ENCODE peak calls at places on chromosomes 16 and 17, in five cellular contexts. P is mesenchymal stem cell, A is mesendoderm, F is trophoblast cell, T is neuronal stem cell. Z is an unnamed sample.

GRCh38 chr16:67563708-67564468 is 1.6 kb downstream of the CTCF start:
- DNase-seq in P (peak), T (no peak), A (peak), F (peak), Z (peak)

GRCh38 chr16:28975158-28975603 is 603 bp downstream of the SPNS1 start:
- DNase-seq in T (no peak), A (no peak), F (no peak), P (peak), Z (no peak)

GRCh38 chr16:83420206-83420760 is 387.5 kb upstream of the HSBP1 start:
- DNase-seq in P (peak), F (peak), A (peak), T (peak), Z (peak)

GRCh38 chr16:31093132-31093703 is 1.4 kb downstream of the VKORC1 start:
- DNase-seq in P (no peak), A (peak), F (peak), T (peak), Z (peak)

GRCh38 chr16:48252013-48252412 is 4.7 kb upstream of the ABCC11 start:
- DNase-seq in A (no peak), P (no peak), F (no peak), T (no peak), Z (no peak)

GRCh38 chr16:3542601-3543373 is 34.4 kb downstream of the NLRC3 start:
- DNase-seq in F (no peak), P (no peak), A (peak), T (no peak), Z (no peak)

GRCh38 chr16:57045694-57046381 is 46.5 kb upstream of the CPNE2 start:
- DNase-seq in T (peak), P (peak), F (peak), A (peak), Z (peak)

GRCh38 chr17:36940313-36941264 is 3.3 kb downstream of the LHX1 start:
- DNase-seq in P (no peak), T (no peak), F (no peak), A (no peak), Z (no peak)

DNA sequence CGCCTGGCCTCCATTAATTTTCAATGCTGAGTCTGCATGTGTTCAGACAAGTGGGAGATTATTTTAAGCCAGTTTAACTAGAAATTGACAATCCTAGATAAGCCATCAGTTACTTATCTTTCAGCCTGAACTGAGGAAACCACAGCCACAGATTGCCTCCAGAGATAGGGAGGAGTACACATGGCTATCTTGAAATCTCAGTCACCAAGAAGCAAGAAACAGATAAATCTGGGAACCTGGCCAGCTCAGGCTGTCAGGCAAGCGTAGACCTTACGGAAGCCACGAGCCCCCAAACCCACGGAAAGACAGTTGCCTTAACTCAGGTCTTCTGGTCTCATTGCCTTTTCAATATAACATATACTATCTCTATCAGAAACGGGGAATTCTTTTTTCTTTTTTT is 2.0 kb upstream of the GLG1 start:
- DNase-seq in F (peak), T (no peak), P (no peak), A (peak), Z (no peak)
- H3K4me3 ChIP-seq in F (no peak), T (no peak), P (no peak), A (no peak), Z (no peak)

DNA sequence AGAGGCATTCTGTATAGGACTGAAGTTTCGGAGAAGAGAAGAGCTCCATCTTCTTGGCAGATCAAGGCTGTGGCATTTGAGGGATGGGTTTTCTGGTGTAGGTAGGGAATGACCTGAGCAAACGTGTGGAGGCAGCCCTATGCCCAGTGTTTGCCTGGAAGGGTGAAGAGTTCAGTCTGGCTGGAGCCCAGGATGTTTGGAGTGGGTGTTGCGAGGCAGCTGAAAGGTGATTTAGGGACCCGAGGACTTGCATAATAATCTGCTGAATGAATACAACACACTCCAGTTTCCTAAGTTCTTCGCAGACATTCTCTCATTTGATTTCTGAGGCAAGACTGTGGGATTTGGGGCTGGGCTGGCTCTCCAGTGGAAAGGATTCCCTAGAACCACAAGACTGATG is 186.2 kb downstream of the CYLD start:
- DNase-seq in A (no peak), P (no peak), F (no peak), T (no peak), Z (no peak)
- H2BK120ac ChIP-seq in A (no peak), P (no peak), F (no peak), T (no peak), Z (no peak)

GRCh38 chr17:8949061-8949622 is 16.4 kb downstream of the PIK3R5 start:
- DNase-seq in F (no peak), P (no peak), T (no peak), A (no peak), Z (no peak)
- H3K4me3 ChIP-seq in F (no peak), P (no peak), T (no peak), A (no peak), Z (no peak)

GRCh38 chr17:76539631-76540271 is at the start of gene PRCD:
- DNase-seq in F (no peak), T (no peak), P (peak), A (peak), Z (no peak)

GRCh38 chr17:76542566-76542971 is 2.7 kb downstream of the PRCD start:
- DNase-seq in F (no peak), T (no peak), P (no peak), A (no peak), Z (no peak)

GRCh38 chr17:76538941-76539340 is 903 bp upstream of the PRCD start:
- DNase-seq in P (no peak), T (no peak), A (no peak), F (no peak), Z (no peak)

GRCh38 chr17:76541739-76542450 is 2.1 kb downstream of the PRCD start:
- DNase-seq in A (no peak), F (no peak), T (no peak), P (no peak), Z (no peak)

DNA sequence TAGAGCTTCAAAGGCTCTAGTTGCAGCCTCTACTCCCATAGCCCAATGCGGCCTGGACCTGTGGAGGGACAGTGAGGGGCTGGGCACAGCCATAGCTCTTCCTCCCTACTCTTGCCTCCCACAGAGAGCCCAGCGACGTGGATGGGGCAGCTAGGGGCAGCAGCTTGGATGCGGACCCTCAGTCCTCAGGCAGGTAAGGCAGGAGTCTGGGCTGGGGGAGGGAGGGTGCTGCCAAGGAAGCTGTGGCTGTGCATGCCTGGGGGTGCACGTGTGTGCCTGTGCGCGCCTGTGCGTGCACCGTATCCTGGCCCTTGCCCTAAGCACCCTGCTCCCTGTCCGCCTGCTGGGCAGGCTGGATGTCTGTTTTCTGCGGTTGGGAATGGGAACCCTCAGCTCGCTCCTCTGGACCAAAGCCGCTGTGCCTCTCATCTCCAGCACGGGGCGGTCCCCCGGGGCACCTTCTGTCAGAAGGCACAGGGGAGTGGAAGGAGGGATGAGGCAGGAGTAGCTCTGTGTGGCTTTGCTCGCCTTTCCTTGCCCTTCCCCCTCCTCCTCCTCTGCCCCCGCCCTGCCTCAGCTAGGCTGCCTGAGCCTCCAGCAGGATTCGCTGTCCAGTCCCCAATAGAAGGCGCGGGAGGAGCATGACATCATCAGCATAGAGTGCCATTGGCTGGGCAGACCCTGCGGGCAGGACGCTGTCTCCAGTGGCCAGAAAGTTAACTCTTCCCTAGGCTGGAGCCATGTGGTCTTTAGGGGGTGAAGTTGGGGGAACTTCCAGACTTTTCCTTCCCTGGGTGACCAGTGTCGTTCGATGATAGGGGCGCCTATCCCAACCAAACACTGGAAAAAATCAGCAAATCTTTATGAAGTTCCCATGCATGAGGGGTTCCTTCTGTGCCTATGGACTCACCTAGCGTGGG is 797 bp downstream of the PRCD start:
- DNase-seq in P (peak), T (peak), A (peak), F (peak), Z (peak)
- H2BK120ac ChIP-seq in P (no peak), T (peak), A (no peak), F (no peak), Z (peak)

DNA sequence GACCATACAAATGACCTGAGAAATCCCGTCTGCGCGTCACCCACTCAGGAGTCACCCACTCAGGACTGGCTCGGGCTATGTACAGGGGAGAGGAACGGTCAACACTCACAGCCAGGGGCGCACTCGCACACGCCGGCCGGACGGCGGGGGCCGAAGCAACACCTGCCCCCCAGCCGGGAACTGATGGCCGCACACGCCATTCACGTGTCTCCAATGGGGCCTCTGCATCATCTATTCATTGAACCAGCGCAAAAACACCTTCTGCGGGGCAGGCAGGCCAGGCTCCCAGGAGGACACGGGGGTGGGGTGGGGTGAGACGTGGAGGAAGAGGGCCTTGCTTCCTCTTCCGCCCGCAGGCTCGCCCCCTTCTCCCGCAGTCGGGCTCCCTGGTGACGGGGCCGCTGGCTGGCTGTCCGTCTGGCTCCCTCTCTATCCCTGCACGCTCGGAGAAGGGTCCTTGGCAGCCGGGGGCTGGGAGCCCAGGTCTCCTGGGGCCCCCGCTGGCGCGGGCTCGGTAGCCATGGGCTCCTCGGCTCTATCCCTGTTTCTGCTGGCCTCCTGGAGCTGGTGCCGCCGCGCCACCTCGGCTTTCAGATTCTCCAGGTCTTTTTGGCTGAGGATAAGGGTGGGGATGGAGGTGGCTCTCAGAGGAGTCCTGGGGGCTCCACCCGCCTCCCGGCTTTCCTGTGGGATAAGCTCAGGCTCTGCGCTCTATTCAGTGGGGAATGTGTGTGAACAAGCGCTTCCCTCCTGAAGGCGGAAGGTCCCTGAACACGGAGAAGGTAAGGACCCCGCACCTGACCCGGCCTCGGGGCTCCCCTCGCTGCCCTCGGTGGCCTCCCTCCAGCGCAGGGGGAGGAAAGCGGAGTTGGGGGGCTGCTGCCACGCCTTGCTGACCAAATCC is 21.1 kb downstream of the CLUH start:
- DNase-seq in A (no peak), F (no peak), P (no peak), T (no peak), Z (no peak)
- H3K4me3 ChIP-seq in A (no peak), F (no peak), P (no peak), T (no peak), Z (no peak)

DNA sequence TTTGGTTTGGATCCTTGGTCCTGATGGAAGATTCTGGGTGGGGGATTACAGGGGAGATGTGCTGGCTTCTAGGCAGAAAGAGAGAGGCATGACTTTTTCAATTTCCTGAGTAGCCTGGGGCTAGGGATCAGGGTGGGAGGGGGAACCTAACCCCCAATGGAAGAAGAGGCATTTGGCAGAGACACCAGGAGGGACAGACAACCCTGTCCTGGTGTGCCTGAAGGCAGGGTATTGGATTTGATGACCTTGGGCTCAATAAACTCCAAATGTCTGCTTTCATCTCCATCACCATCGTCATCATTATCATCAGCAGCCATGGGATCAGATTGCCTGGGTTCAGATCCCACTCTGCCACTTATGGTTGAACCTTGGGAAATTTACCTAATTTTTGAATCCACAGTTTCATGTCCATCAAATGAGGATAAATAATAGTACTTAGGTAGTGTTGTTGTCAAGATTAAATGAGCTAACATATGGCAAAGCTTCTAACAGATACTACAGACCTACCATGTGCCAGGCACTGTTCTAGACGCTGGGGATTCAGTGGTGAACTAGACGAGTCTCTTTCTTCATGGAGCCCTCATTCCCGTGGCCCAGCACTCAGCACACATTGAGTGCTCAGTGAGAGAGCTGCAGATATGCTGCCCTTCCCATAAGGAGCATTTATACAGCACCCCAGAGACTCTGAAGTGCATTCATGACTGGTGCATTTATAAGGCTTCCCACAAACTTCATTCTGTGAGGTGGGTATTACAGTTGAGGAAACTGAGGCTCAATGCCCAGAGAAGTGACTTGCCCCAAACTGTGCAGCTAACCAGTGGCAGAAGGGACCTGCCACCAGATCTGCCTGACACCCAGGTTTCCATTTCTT is 26.8 kb downstream of the IGFBP4 start:
- DNase-seq in P (no peak), F (no peak), T (no peak), A (no peak), Z (no peak)
- H2BK120ac ChIP-seq in P (no peak), F (no peak), T (no peak), A (no peak), Z (peak)

DNA sequence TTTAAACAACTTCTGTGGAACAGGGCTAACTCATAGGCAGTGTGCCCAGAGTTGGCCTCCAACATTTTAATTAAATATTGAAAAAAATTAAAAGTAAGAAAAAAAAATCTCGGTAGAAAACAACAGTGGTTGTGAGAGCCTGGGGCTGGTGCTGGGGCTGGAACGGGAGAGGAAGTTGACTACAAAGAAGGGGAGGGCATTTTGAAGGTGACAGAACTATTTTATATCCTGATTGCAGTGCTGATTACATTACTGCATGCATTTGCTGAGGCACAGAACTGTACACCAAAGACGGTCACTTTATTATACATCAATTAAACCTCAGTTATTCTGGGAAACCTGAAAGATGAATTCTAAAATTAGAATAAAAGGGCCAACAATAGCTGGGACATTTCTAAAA is 142.5 kb downstream of the PARN start:
- DNase-seq in T (no peak), A (peak), F (no peak), P (no peak), Z (no peak)
- H3K4me3 ChIP-seq in T (no peak), A (no peak), F (no peak), P (no peak), Z (no peak)

DNA sequence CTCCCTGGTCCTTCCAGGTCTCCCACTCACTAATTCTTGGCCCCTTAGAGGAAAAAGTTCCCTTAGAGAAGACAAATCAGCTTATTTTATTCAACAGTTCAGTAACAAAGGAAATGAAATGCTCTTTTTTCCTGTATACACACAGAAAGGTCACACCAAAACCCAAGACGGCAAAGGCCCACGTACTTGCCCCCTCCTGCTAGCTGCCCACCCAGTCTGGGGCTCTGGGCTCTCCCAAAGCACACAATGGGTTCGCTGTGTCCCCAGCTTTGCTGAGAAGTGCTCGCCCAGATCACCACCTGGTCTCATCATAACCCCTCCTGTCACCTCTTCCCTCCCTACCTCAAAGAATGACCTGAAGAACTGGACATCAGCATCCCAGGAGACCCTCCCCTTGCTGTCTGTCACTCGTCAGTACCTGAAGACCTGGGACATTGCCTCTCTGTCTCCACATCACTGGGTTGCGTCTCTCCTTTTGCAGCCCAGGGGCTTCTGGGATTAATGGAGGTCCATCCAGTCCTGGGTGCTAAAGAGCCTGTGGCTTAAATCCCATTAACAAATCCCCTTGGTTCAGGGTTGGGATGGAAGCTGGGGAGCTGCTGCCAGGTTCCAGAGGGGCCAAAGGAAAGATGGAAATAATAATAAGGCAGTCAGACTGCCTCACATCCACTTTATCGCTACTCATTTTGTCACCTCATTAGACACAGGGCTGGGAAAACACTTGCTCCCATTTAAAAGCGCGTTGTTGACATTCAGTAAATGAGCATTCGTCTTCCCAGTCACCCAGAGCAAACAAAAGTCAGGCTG is 3.3 kb downstream of the SLC6A4 start:
- DNase-seq in T (no peak), A (no peak), P (no peak), F (no peak), Z (no peak)
- H2BK120ac ChIP-seq in T (no peak), A (no peak), P (no peak), F (no peak), Z (no peak)